ENCODE peak calls at places on chromosomes 11 and 22, in nine cellular contexts. U is mammary epithelial cell, D is hepatocyte, N is GM23338, P is MM.1S, Z is cardiac muscle cell, M is body of pancreas, J is HepG2, H is endodermal cell. B is an unnamed sample. For H3K4me1, the result is how much of the 10 kb centered on the place peaks cover.

GRCh38 chr22:38578505-38578904 is 8.5 kb upstream of the DMC1 start:
- DNase-seq in U (no peak), D (no peak), N (peak), P (no peak), Z (no peak), M (no peak), J (no peak), H (no peak), B (no peak)

GRCh38 chr11:2518983-2519340 is 74.2 kb downstream of the KCNQ1 start:
- DNase-seq in U (no peak), D (no peak), N (no peak), P (no peak), Z (no peak), M (no peak), J (no peak), H (peak), B (peak)

GRCh38 chr11:75801362-75802021 is 13.5 kb upstream of the UVRAG start:
- DNase-seq in U (no peak), D (no peak), N (no peak), P (peak), Z (no peak), M (peak), J (no peak), H (peak), B (no peak)

GRCh38 chr22:46795845-46796565 is 33.6 kb downstream of the TBC1D22A start:
- DNase-seq in U (no peak), D (no peak), N (no peak), P (no peak), Z (no peak), M (no peak), J (no peak), H (no peak), B (peak)

GRCh38 chr22:43826142-43827093 is 14.3 kb upstream of the EFCAB6 start:
- DNase-seq in U (peak), D (peak), N (no peak), P (peak), Z (peak), M (peak), J (no peak), H (peak), B (no peak)

GRCh38 chr11:22466809-22467208 is 128.6 kb downstream of the SLC17A6 start:
- DNase-seq in U (peak), D (peak), N (no peak), P (no peak), Z (peak), M (no peak), J (no peak), H (no peak), B (no peak)

GRCh38 chr11:46520971-46521745 is 72.7 kb downstream of the AMBRA1 start:
- DNase-seq in U (peak), D (no peak), N (peak), P (no peak), Z (peak), M (no peak), J (no peak), H (peak), B (no peak)

GRCh38 chr11:117620131-117620530 is 176.9 kb downstream of the DSCAML1 start:
- DNase-seq in U (no peak), D (no peak), N (no peak), P (no peak), Z (no peak), M (no peak), J (no peak), H (no peak), B (no peak)

GRCh38 chr11:118267486-118267885 is 3.4 kb upstream of the MPZL2 start:
- DNase-seq in U (peak), D (no peak), N (no peak), P (no peak), Z (no peak), M (no peak), J (no peak), H (no peak), B (no peak)

GRCh38 chr11:69915501-69916250 is 96.5 kb upstream of the FGF3 start:
- DNase-seq in U (peak), D (peak), N (peak), P (peak), Z (peak), M (peak), J (peak), H (peak), B (peak)

GRCh38 chr11:31421840-31422239 is 52.2 kb downstream of the DNAJC24 start:
- DNase-seq in U (no peak), D (no peak), N (peak), P (no peak), Z (no peak), M (no peak), J (peak), H (no peak), B (no peak)

GRCh38 chr11:122714484-122714883 is 59.0 kb downstream of the UBASH3B start:
- DNase-seq in U (no peak), D (no peak), N (no peak), P (no peak), Z (no peak), M (peak), J (no peak), H (no peak), B (no peak)

GRCh38 chr22:49792107-49792506 is 35.6 kb downstream of the BRD1 start:
- DNase-seq in U (no peak), D (no peak), N (no peak), P (no peak), Z (no peak), M (no peak), J (no peak), H (no peak), B (no peak)

GRCh38 chr22:46069518-46070214 is 80.7 kb upstream of the PPARA start:
- DNase-seq in U (peak), D (no peak), N (no peak), P (no peak), Z (peak), M (peak), J (no peak), H (no peak), B (peak)

GRCh38 chr11:1310772-1311468 is 1.5 kb upstream of the TOLLIP start:
- DNase-seq in U (no peak), D (no peak), N (no peak), P (no peak), Z (no peak), M (no peak), J (no peak), H (peak), B (no peak)

GRCh38 chr11:34825315-34825669 is 90.9 kb downstream of the APIP start:
- DNase-seq in U (peak), D (no peak), N (no peak), P (no peak), Z (no peak), M (no peak), J (no peak), H (no peak), B (no peak)

GRCh38 chr11:62880231-62880802 is 379 bp upstream of the SLC3A2 start:
- DNase-seq in U (peak), D (peak), N (no peak), P (no peak), Z (peak), M (peak), J (no peak), H (no peak), B (peak)

GRCh38 chr11:94740083-94740974 is 27.8 kb upstream of the AMOTL1 start:
- DNase-seq in U (no peak), D (peak), N (peak), P (peak), Z (peak), M (peak), J (no peak), H (peak), B (peak)

GRCh38 chr11:78414321-78415051 is 3.1 kb downstream of the GAB2 start:
- DNase-seq in U (no peak), D (peak), N (peak), P (no peak), Z (peak), M (no peak), J (no peak), H (no peak), B (no peak)

GRCh38 chr11:111604392-111605009 is 2.3 kb downstream of the SIK2 start:
- DNase-seq in U (peak), D (peak), N (peak), P (peak), Z (peak), M (no peak), J (peak), H (no peak), B (no peak)

GRCh38 chr22:48554893-48555552 is 1272.7 kb downstream of the BRD1 start:
- DNase-seq in U (no peak), D (peak), N (peak), P (no peak), Z (no peak), M (no peak), J (no peak), H (peak), B (no peak)

GRCh38 chr22:38953577-38954413 is 3.6 kb upstream of the APOBEC3A start:
- DNase-seq in U (peak), D (peak), N (no peak), P (peak), Z (no peak), M (peak), J (no peak), H (no peak), B (no peak)

GRCh38 chr11:66607126-66607834 is 9.2 kb upstream of the RBM14 start:
- DNase-seq in U (peak), D (peak), N (no peak), P (no peak), Z (peak), M (peak), J (peak), H (no peak), B (peak)

GRCh38 chr11:44709966-44710365 is 16.8 kb upstream of the TSPAN18 start:
- DNase-seq in U (no peak), D (no peak), N (no peak), P (no peak), Z (peak), M (no peak), J (no peak), H (no peak), B (no peak)

GRCh38 chr11:127737499-127737898 is 736.9 kb upstream of the KIRREL3 start:
- DNase-seq in U (no peak), D (no peak), N (no peak), P (no peak), Z (no peak), M (no peak), J (no peak), H (no peak), B (no peak)

GRCh38 chr22:38882480-38882879 is 10.5 kb upstream of the CBX6 start:
- DNase-seq in U (no peak), D (no peak), N (no peak), P (no peak), Z (peak), M (peak), J (no peak), H (no peak), B (no peak)

GRCh38 chr11:85951049-85951405 is 95.8 kb downstream of the CCDC83 start:
- DNase-seq in U (no peak), D (no peak), N (no peak), P (no peak), Z (no peak), M (no peak), J (no peak), H (no peak), B (no peak)

GRCh38 chr11:85949798-85950197 is 94.6 kb downstream of the CCDC83 start:
- DNase-seq in U (no peak), D (no peak), N (no peak), P (no peak), Z (no peak), M (no peak), J (peak), H (no peak), B (no peak)

GRCh38 chr11:85947431-85948272 is 92.5 kb downstream of the CCDC83 start:
- DNase-seq in U (peak), D (peak), N (no peak), P (peak), Z (peak), M (peak), J (no peak), H (no peak), B (no peak)

GRCh38 chr11:85950317-85951048 is 95.3 kb downstream of the CCDC83 start:
- DNase-seq in U (no peak), D (no peak), N (no peak), P (no peak), Z (no peak), M (no peak), J (no peak), H (no peak), B (no peak)

GRCh38 chr11:85948884-85949283 is 93.7 kb downstream of the CCDC83 start:
- DNase-seq in U (peak), D (no peak), N (no peak), P (no peak), Z (no peak), M (no peak), J (no peak), H (no peak), B (no peak)
- H3K4me1 ChIP-seq in U (under half), D (under half), N (under half), P (under half), Z (under half), M (under half), J (half or more), H (under half), B (under half)

GRCh38 chr11:67696998-67697397 is 22.6 kb upstream of the ALDH3B2 start:
- DNase-seq in U (no peak), D (no peak), N (no peak), P (no peak), Z (no peak), M (no peak), J (no peak), H (no peak), B (no peak)
- H3K4me1 ChIP-seq in U (under half), D (under half), N (under half), P (under half), Z (under half), M (under half), J (under half), H (under half), B (under half)

DNA sequence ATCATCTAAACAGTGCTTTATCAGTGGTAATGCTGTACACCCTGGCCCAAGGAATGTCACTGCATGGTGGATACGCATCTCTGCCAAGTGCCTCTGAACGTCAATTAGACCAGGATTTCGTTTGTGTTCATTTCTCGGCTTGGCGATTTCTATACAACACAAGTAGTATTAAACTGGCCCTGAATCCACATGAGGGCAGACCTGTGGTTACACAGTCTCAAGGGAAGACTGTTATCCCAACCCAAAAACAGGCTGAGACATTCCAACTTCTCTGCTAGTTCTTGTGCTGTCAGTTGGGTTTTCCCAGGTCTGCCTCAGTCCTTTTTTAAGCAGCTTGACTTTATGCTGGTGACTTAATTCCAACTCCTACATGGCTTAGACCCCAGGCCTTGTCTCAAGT is 58.1 kb downstream of the HIRA start:
- DNase-seq in U (no peak), D (no peak), N (no peak), P (no peak), Z (no peak), M (no peak), J (no peak), H (no peak), B (no peak)
- H3K4me1 ChIP-seq in U (under half), D (under half), N (under half), P (under half), Z (under half), M (under half), J (under half), H (under half), B (under half)

GRCh38 chr22:27874185-27874584 is 44.9 kb downstream of the PITPNB start:
- DNase-seq in U (no peak), D (no peak), N (no peak), P (no peak), Z (no peak), M (no peak), J (no peak), H (no peak), B (no peak)
- H3K4me1 ChIP-seq in U (under half), D (under half), N (under half), P (half or more), Z (half or more), M (half or more), J (under half), H (under half), B (under half)

B was measured in breast epithelium.